ENCODE peak calls at places on chromosomes 5 and 9, in four cellular contexts. One of them, this sample, is unnamed.
A peak's percentile ranks its signal among the peaks of the same experiment; 100 is the strongest.

GRCh38 chr5:154273028-154273617 is 82.6 kb downstream of the GALNT10 start:
- DNase-seq in T-helper 2 cell: peak; percentile 50
- DNase-seq in ovary: peak; percentile 48
- DNase-seq in mucosa of descending colon: no peak
- DNase-seq in this sample: peak; percentile 5

GRCh38 chr9:108040783-108041182 is 551.2 kb upstream of the KLF4 start:
- DNase-seq in T-helper 2 cell: no peak
- DNase-seq in ovary: no peak
- DNase-seq in mucosa of descending colon: no peak
- DNase-seq in this sample: no peak

GRCh38 chr5:124697912-124698690 is 48.3 kb downstream of the ZNF608 start:
- DNase-seq in mucosa of descending colon: no peak
- DNase-seq in ovary: peak; percentile 32
- DNase-seq in T-helper 2 cell: no peak
- DNase-seq in this sample: no peak

GRCh38 chr9:33506626-33507370 is 17.3 kb upstream of the ANKRD18B start:
- DNase-seq in T-helper 2 cell: no peak
- DNase-seq in mucosa of descending colon: no peak
- DNase-seq in ovary: no peak
- DNase-seq in this sample: no peak

GRCh38 chr9:96376926-96377874 is 6.3 kb downstream of the SLC35D2 start:
- DNase-seq in T-helper 2 cell: no peak
- DNase-seq in mucosa of descending colon: no peak
- DNase-seq in ovary: no peak
- DNase-seq in this sample: no peak

GRCh38 chr5:116569999-116570398 is 4.6 kb downstream of the SEMA6A start:
- DNase-seq in mucosa of descending colon: no peak
- DNase-seq in T-helper 2 cell: no peak
- DNase-seq in ovary: no peak
- DNase-seq in this sample: no peak

GRCh38 chr5:93621340-93621872 is 38.4 kb downstream of the NR2F1 start:
- DNase-seq in ovary: peak; percentile 85
- DNase-seq in mucosa of descending colon: peak; percentile 71
- DNase-seq in T-helper 2 cell: no peak
- DNase-seq in this sample: peak; percentile 15

GRCh38 chr5:127612441-127613141 is 36.3 kb upstream of the CTXN3 start:
- DNase-seq in mucosa of descending colon: no peak
- DNase-seq in T-helper 2 cell: no peak
- DNase-seq in ovary: no peak
- DNase-seq in this sample: no peak

GRCh38 chr9:79129865-79130480 is 441.8 kb upstream of the TLE4 start:
- DNase-seq in T-helper 2 cell: no peak
- DNase-seq in ovary: peak; percentile 62
- DNase-seq in mucosa of descending colon: no peak
- DNase-seq in this sample: no peak

GRCh38 chr5:156208271-156208670 is 118.7 kb upstream of the SGCD start:
- DNase-seq in T-helper 2 cell: no peak
- DNase-seq in mucosa of descending colon: no peak
- DNase-seq in ovary: no peak
- DNase-seq in this sample: no peak

GRCh38 chr9:98536542-98537173 is 172.1 kb downstream of the GABBR2 start:
- DNase-seq in mucosa of descending colon: no peak
- DNase-seq in ovary: no peak
- DNase-seq in T-helper 2 cell: no peak
- DNase-seq in this sample: no peak

GRCh38 chr5:132478498-132478855 is 12.1 kb downstream of the IRF1 start:
- DNase-seq in ovary: no peak
- DNase-seq in mucosa of descending colon: peak; percentile 23
- DNase-seq in T-helper 2 cell: no peak
- DNase-seq in this sample: no peak

GRCh38 chr9:7246917-7247538 is 489.3 kb downstream of the KDM4C start:
- DNase-seq in mucosa of descending colon: no peak
- DNase-seq in T-helper 2 cell: no peak
- DNase-seq in ovary: no peak
- DNase-seq in this sample: no peak

GRCh38 chr9:70428781-70429180 is 14.3 kb upstream of the KLF9 start:
- DNase-seq in T-helper 2 cell: no peak
- DNase-seq in mucosa of descending colon: no peak
- DNase-seq in ovary: no peak
- DNase-seq in this sample: no peak

GRCh38 chr5:153276151-153276550 is 214.3 kb upstream of the GRIA1 start:
- DNase-seq in T-helper 2 cell: no peak
- DNase-seq in ovary: no peak
- DNase-seq in mucosa of descending colon: no peak
- DNase-seq in this sample: no peak

GRCh38 chr9:72305102-72305546 is 59.9 kb downstream of the ZFAND5 start:
- DNase-seq in T-helper 2 cell: no peak
- DNase-seq in mucosa of descending colon: peak; percentile 86
- DNase-seq in ovary: peak; percentile 82
- DNase-seq in this sample: peak; percentile 2

GRCh38 chr9:131186622-131187021 is 61.2 kb downstream of the NUP214 start:
- DNase-seq in mucosa of descending colon: no peak
- DNase-seq in ovary: no peak
- DNase-seq in T-helper 2 cell: no peak
- DNase-seq in this sample: no peak

GRCh38 chr5:102815560-102816324 is 60.6 kb downstream of the PAM start:
- DNase-seq in T-helper 2 cell: no peak
- DNase-seq in ovary: no peak
- DNase-seq in mucosa of descending colon: no peak
- DNase-seq in this sample: no peak

GRCh38 chr9:106675780-106676179 is 187.2 kb upstream of the ZNF462 start:
- DNase-seq in mucosa of descending colon: no peak
- DNase-seq in T-helper 2 cell: no peak
- DNase-seq in ovary: no peak
- DNase-seq in this sample: no peak

GRCh38 chr9:127538849-127539258 is 73.2 kb upstream of the STXBP1 start:
- DNase-seq in ovary: no peak
- DNase-seq in mucosa of descending colon: no peak
- DNase-seq in T-helper 2 cell: no peak
- DNase-seq in this sample: no peak